ENCODE peak calls at places on chromosomes 1 and 21, in ten cellular contexts. Z is cardiac fibroblast; D is stomach; U is CD8-positive, alpha-beta T cell; T is GM13976; X is SK-N-SH; G is lung; P is cardiac muscle cell; L is fibroblast of villous mesenchyme; K is nephron progenitor cell. J is an unnamed sample.

GRCh38 chr1:46303872-46304326 is 401 bp downstream of the UQCRH start:
- DNase-seq in Z (no peak), D (no peak), U (no peak), T (no peak), X (no peak), G (no peak), P (no peak), L (peak), K (no peak), J (no peak)

GRCh38 chr1:56910441-56910985 is 55.3 kb downstream of the C8B start:
- DNase-seq in Z (peak), D (peak), U (no peak), T (no peak), X (no peak), G (no peak), P (peak), L (no peak), K (no peak), J (no peak)

GRCh38 chr21:37253991-37254390 is 13.1 kb downstream of the VPS26C start:
- DNase-seq in Z (no peak), D (no peak), U (no peak), T (no peak), X (no peak), G (no peak), P (no peak), L (no peak), K (no peak), J (no peak)

GRCh38 chr21:36150192-36150711 is 6.4 kb upstream of the DOP1B start:
- DNase-seq in Z (peak), D (no peak), U (no peak), T (peak), X (no peak), G (peak), P (peak), L (no peak), K (no peak), J (no peak)

GRCh38 chr1:32138965-32139364 is 31.1 kb downstream of the KPNA6 start:
- DNase-seq in Z (no peak), D (no peak), U (no peak), T (no peak), X (no peak), G (no peak), P (peak), L (peak), K (no peak), J (no peak)

GRCh38 chr1:219085988-219086387 is 87.7 kb upstream of the LYPLAL1 start:
- DNase-seq in Z (peak), D (no peak), U (no peak), T (no peak), X (no peak), G (no peak), P (peak), L (peak), K (no peak), J (no peak)

GRCh38 chr21:36769051-36769867 is 70.3 kb downstream of the SIM2 start:
- DNase-seq in Z (peak), D (no peak), U (no peak), T (no peak), X (no peak), G (no peak), P (peak), L (peak), K (no peak), J (no peak)

GRCh38 chr1:72230746-72231145 is 51.6 kb downstream of the NEGR1 start:
- DNase-seq in Z (no peak), D (no peak), U (no peak), T (no peak), X (no peak), G (no peak), P (no peak), L (no peak), K (no peak), J (no peak)

GRCh38 chr1:173175514-173176146 is 31.5 kb downstream of the TNFSF4 start:
- DNase-seq in Z (peak), D (no peak), U (no peak), T (no peak), X (no peak), G (no peak), P (peak), L (peak), K (no peak), J (no peak)

GRCh38 chr1:51535006-51535592 is 16.0 kb upstream of the EPS15 start:
- DNase-seq in Z (peak), D (peak), U (peak), T (no peak), X (peak), G (peak), P (peak), L (peak), K (peak), J (no peak)

GRCh38 chr21:44407493-44407892 is 47.8 kb upstream of the LRRC3 start:
- DNase-seq in Z (no peak), D (no peak), U (no peak), T (peak), X (peak), G (no peak), P (no peak), L (no peak), K (no peak), J (no peak)

GRCh38 chr1:177632923-177633322 is 336.9 kb downstream of the SEC16B start:
- DNase-seq in Z (peak), D (no peak), U (no peak), T (no peak), X (no peak), G (no peak), P (peak), L (peak), K (no peak), J (no peak)

GRCh38 chr1:93810316-93810715 is 68.7 kb downstream of the DNTTIP2 start:
- DNase-seq in Z (peak), D (no peak), U (no peak), T (no peak), X (no peak), G (no peak), P (no peak), L (no peak), K (no peak), J (no peak)

GRCh38 chr1:17162941-17163340 is 42.0 kb upstream of the PADI1 start:
- DNase-seq in Z (no peak), D (no peak), U (no peak), T (no peak), X (no peak), G (no peak), P (no peak), L (no peak), K (no peak), J (no peak)

DNA sequence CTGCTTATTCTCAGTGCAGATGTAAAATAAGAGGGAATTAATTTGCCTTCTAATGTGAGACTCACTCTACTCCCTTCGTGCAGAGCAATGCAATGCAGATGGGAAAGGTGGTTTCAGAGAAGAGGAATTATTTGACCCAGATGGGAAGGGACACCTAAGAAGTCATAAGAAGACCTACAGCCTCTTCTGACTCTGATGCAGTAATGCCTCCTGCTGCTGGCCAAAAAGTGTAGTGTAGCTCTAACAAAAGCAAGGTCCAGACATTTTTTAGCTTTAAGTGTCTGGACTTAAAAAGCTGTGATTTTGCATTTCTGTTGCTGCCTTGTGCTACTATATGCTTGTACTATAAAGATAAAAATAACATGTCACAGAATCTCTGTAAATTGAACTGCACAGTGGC is 501.4 kb downstream of the TTLL7 start:
- DNase-seq in Z (peak), D (no peak), U (no peak), T (no peak), X (no peak), G (no peak), P (no peak), L (peak), K (no peak), J (no peak)
- TF ChIP-seq CTCF in Z (peak), D (no peak), U (no peak), T (peak), X (peak), G (no peak), P (no peak), L (peak), K (peak), J (peak)

GRCh38 chr1:18711003-18711402 is 80.4 kb downstream of the PAX7 start:
- DNase-seq in Z (no peak), D (no peak), U (no peak), T (no peak), X (no peak), G (no peak), P (no peak), L (no peak), K (no peak), J (no peak)

GRCh38 chr1:18714404-18715175 is 83.9 kb downstream of the PAX7 start:
- DNase-seq in Z (no peak), D (no peak), U (no peak), T (no peak), X (no peak), G (no peak), P (no peak), L (no peak), K (no peak), J (no peak)

GRCh38 chr1:18712254-18712605 is 81.6 kb downstream of the PAX7 start:
- DNase-seq in Z (no peak), D (no peak), U (no peak), T (no peak), X (no peak), G (no peak), P (no peak), L (no peak), K (no peak), J (no peak)

GRCh38 chr1:18710002-18710401 is 79.4 kb downstream of the PAX7 start:
- DNase-seq in Z (no peak), D (no peak), U (no peak), T (no peak), X (no peak), G (no peak), P (no peak), L (no peak), K (no peak), J (no peak)

GRCh38 chr1:18711561-18712253 is 81.1 kb downstream of the PAX7 start:
- DNase-seq in Z (no peak), D (no peak), U (no peak), T (no peak), X (no peak), G (no peak), P (no peak), L (no peak), K (no peak), J (no peak)
- TF ChIP-seq CTCF in Z (no peak), D (no peak), U (no peak), T (no peak), X (no peak), G (no peak), P (no peak), L (no peak), K (no peak), J (no peak)

DNA sequence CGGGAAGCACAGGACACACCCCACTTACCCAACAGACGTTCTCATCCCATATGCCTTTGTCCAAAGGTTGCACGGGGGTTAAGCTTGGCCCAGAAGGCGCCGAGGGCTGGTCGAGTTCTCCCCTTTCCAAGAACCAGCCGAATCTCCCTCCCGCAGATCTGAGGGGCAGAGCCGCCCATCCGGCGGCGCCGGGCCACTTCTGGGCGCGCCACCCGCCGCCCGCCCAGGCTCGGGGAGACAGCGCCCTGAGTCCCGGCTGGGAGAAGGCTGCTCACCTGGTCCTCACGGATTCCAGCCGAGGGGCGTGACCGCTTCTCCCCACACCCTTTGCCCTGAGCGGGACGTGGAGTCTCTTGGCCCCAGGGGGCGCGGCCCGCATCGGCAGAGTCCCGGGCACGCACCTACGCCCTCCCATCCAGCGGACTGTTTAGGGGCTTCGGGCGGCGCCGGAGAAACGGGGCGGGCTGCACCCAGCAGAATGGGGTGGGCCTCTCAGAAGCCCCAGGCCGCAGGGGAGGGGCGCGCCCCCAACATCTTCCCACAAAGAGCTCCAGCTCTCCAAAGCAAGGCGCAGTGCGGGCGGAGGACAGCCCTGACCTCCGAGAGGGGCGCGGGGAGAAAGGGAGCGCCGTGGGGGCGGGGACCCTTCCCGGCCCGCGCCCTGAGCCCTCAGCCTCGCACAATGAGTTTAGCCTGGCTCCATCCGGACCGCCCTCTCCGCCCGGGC is 585 bp downstream of the GPR161 start:
- DNase-seq in Z (peak), D (no peak), U (no peak), T (peak), X (peak), G (no peak), P (peak), L (peak), K (peak), J (peak)
- TF ChIP-seq CTCF in Z (no peak), D (no peak), U (no peak), T (no peak), X (no peak), G (no peak), P (no peak), L (no peak), K (no peak), J (peak)

DNA sequence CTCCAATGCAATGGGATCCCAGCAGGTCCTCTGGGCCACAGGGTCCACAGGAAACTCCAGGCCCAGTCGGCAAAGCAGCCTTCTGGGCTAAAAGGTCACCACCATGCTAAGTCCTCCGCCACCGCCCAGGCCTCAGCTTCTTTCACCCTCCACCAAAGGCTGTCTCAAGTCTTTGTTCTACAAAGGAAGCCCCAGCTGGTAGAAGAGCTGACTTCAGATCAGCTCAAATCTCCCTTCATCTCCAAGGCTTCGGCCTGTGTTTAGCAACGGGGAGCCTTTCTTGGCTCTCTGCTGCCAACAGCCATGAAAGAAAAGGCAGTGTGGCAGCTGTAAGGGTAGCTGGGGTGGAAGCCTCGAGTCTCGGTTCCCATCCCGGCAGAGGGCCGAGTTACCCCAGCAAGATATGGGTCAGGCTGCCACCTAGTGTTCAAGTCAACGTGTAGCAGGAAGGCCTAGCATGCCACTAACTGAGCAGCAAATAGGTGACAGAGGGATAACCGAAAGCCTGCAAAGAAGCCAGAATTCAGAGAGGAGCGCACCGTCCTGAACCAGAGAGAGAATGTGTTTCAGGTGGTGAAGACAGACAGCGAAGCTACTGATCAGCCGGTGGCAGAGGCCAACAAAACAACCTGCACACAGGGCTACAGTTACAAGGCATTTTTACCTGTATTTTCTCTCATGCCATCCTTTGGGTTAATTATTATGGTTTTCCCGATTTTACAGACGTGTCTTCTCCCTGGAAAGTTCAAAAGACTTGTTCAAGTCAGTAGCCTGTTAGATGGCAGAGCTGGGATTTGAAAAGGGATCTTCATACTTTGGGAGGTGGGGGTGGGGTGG is 26.8 kb upstream of the CRNN start:
- DNase-seq in Z (peak), D (peak), U (peak), T (peak), X (peak), G (peak), P (peak), L (peak), K (peak), J (no peak)
- TF ChIP-seq CTCF in Z (peak), D (peak), U (peak), T (peak), X (peak), G (peak), P (peak), L (peak), K (no peak), J (peak)

DNA sequence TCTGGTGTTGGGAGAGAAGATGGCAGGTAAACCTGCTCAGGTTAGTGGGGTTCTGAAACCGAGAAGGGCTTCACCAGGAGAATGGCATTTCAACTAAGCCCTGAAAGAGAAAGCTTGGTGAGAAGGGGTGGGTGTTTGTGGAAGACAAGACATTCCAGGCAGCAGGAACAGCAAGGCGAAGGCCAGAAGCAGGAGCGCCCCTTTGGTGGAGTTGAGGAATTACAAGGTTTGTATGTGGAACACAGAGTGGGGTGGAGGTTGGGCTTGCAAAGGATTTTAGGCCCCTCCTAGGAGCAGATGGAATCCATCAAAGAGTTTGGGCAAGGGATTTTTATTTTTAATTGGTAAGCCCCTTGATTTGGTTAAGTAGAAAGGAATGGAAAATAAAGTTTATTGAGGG is 24.8 kb upstream of the ELOA start:
- DNase-seq in Z (peak), D (no peak), U (no peak), T (no peak), X (peak), G (no peak), P (peak), L (peak), K (peak), J (no peak)
- TF ChIP-seq CTCF in Z (peak), D (no peak), U (no peak), T (peak), X (peak), G (no peak), P (peak), L (peak), K (peak), J (peak)

GRCh38 chr1:38326135-38326534 is 279.5 kb upstream of the POU3F1 start:
- DNase-seq in Z (no peak), D (no peak), U (no peak), T (no peak), X (no peak), G (no peak), P (no peak), L (no peak), K (no peak), J (no peak)
- TF ChIP-seq CTCF in Z (no peak), D (no peak), U (no peak), T (no peak), X (no peak), G (no peak), P (no peak), L (no peak), K (no peak), J (no peak)

DNA sequence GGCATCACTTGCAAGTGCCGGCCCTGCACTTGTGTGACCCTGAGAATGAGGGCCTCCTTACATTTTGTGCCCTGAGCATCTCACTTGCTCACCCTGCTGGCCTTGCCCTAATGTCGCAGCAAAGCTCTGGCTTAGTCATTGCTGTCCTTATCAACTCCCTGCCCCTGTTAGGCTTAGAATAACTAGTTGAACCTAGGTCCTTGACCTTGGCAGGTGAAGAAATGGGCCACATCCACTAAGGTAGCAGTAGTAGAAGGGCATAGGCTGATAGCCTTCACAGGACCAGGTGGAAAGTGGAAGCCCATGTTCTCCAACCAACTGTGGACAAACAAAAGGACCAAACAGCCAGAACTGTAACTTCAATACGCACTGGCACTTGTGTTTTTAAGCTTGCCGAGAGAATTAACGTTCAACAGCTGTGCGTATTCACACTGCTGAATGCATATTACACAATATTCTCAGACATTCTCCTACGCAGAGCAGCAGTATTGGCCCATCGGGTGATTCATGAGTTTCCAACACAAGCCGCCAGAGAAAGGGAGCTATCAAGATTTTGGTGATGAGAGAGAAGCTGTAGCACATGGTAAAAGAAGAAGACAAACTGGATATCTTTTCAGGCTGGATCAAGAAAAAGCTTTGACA is 27.7 kb upstream of the PTGFRN start:
- DNase-seq in Z (peak), D (peak), U (no peak), T (peak), X (no peak), G (peak), P (peak), L (peak), K (peak), J (no peak)
- TF ChIP-seq CTCF in Z (peak), D (no peak), U (no peak), T (no peak), X (peak), G (no peak), P (peak), L (no peak), K (no peak), J (no peak)

GRCh38 chr1:15063346-15063745 is 90.2 kb upstream of the TMEM51 start:
- DNase-seq in Z (no peak), D (no peak), U (no peak), T (no peak), X (no peak), G (no peak), P (no peak), L (no peak), K (no peak), J (no peak)

GRCh38 chr1:15063783-15064182 is 89.8 kb upstream of the TMEM51 start:
- DNase-seq in Z (no peak), D (no peak), U (no peak), T (no peak), X (no peak), G (no peak), P (no peak), L (no peak), K (no peak), J (no peak)

GRCh38 chr1:15060104-15060503 is 93.4 kb upstream of the TMEM51 start:
- DNase-seq in Z (no peak), D (no peak), U (no peak), T (no peak), X (no peak), G (no peak), P (no peak), L (no peak), K (no peak), J (no peak)

GRCh38 chr1:15064217-15064929 is 89.2 kb upstream of the TMEM51 start:
- DNase-seq in Z (no peak), D (no peak), U (no peak), T (no peak), X (no peak), G (no peak), P (no peak), L (no peak), K (no peak), J (no peak)

GRCh38 chr1:15062479-15063099 is 91.0 kb upstream of the TMEM51 start:
- DNase-seq in Z (no peak), D (no peak), U (no peak), T (no peak), X (peak), G (no peak), P (no peak), L (no peak), K (no peak), J (no peak)
- TF ChIP-seq CTCF in Z (peak), D (peak), U (peak), T (peak), X (peak), G (peak), P (peak), L (peak), K (peak), J (peak)

GRCh38 chr1:66549017-66549416 is 15.1 kb downstream of the SGIP1 start:
- DNase-seq in Z (no peak), D (no peak), U (no peak), T (no peak), X (no peak), G (no peak), P (no peak), L (no peak), K (no peak), J (no peak)
- TF ChIP-seq CTCF in Z (no peak), D (no peak), U (no peak), T (no peak), X (no peak), G (no peak), P (no peak), L (no peak), K (no peak), J (no peak)